ENCODE peak calls at places on chromosomes 5 and 9, in ten cellular contexts. T is ovary, O is left ventricle myocardium inferior, P is AG04450, G is adrenal gland, M is GM23338, W is brain microvascular endothelial cell, C is spleen, X is aorta, Z is thyroid gland. Q is an unnamed sample.

GRCh38 chr9:98795970-98796363 is 388 bp downstream of the ANKS6 start:
- DNase-seq in O (no peak), M (peak), X (peak), Z (peak), C (peak), P (no peak), W (no peak), T (no peak), G (peak), Q (no peak)

GRCh38 chr5:139543423-139543991 is 17.6 kb upstream of the UBE2D2 start:
- DNase-seq in P (no peak), O (peak), T (no peak), C (peak), Z (peak), W (peak), M (peak), G (peak), X (peak), Q (no peak)

GRCh38 chr9:112894699-112895098 is 4.0 kb upstream of the SLC46A2 start:
- DNase-seq in T (no peak), X (no peak), M (no peak), O (no peak), P (no peak), W (no peak), C (no peak), G (peak), Z (no peak), Q (no peak)

GRCh38 chr9:77725820-77726219 is 77.7 kb upstream of the GNA14 start:
- DNase-seq in P (no peak), O (no peak), M (no peak), G (no peak), C (no peak), Z (no peak), T (no peak), W (no peak), X (no peak), Q (no peak)

GRCh38 chr5:173303878-173304590 is 24.2 kb downstream of the STC2 start:
- DNase-seq in Z (no peak), M (peak), X (no peak), G (no peak), P (no peak), C (no peak), W (no peak), O (no peak), T (no peak), Q (no peak)

GRCh38 chr5:154215931-154216330 is 25.4 kb downstream of the GALNT10 start:
- DNase-seq in O (no peak), T (no peak), P (no peak), X (no peak), C (no peak), Z (no peak), G (no peak), M (no peak), W (no peak), Q (no peak)

GRCh38 chr9:69919461-69920061 is 98.9 kb downstream of the CFAP95 start:
- DNase-seq in C (no peak), W (peak), G (peak), P (peak), T (no peak), X (no peak), M (peak), O (no peak), Z (no peak), Q (no peak)

GRCh38 chr9:128587453-128587852 is 35.1 kb downstream of the SPTAN1 start:
- DNase-seq in T (no peak), P (no peak), M (no peak), W (no peak), C (no peak), G (no peak), Z (no peak), O (no peak), X (no peak), Q (no peak)

GRCh38 chr9:72728031-72728770 is 206.8 kb downstream of the TMC1 start:
- DNase-seq in P (no peak), G (no peak), T (no peak), Z (no peak), O (no peak), C (no peak), X (no peak), W (no peak), M (peak), Q (no peak)

GRCh38 chr5:97476852-97477534 is 293.9 kb upstream of the RIOK2 start:
- DNase-seq in X (no peak), Z (no peak), T (no peak), M (no peak), O (no peak), W (no peak), P (no peak), G (no peak), C (no peak), Q (no peak)

GRCh38 chr5:14142856-14143508 is at the start of gene TRIO:
- DNase-seq in O (peak), C (peak), X (peak), Z (peak), T (peak), G (peak), M (peak), W (peak), P (peak), Q (peak)

GRCh38 chr9:136902259-136902821 is 16.0 kb downstream of the TRAF2 start:
- DNase-seq in O (peak), M (no peak), W (peak), G (peak), P (peak), Z (peak), C (peak), T (no peak), X (peak), Q (peak)

GRCh38 chr5:43161244-43161643 is 30.8 kb upstream of the NIM1K start:
- DNase-seq in P (no peak), T (no peak), G (no peak), C (no peak), O (no peak), Z (no peak), X (no peak), M (no peak), W (no peak), Q (no peak)

GRCh38 chr9:127931092-127931881 is 710 bp upstream of the PIP5KL1 start:
- DNase-seq in O (no peak), G (peak), P (no peak), M (peak), W (peak), Z (peak), C (no peak), X (peak), T (no peak), Q (no peak)

GRCh38 chr5:65874241-65874640 is 52.1 kb upstream of the ERBIN start:
- DNase-seq in O (no peak), P (no peak), X (no peak), G (no peak), M (no peak), C (no peak), T (no peak), W (peak), Z (no peak), Q (no peak)

GRCh38 chr5:178590141-178590923 is at the start of gene COL23A1:
- DNase-seq in M (peak), T (no peak), X (peak), P (no peak), Z (peak), G (peak), W (peak), O (peak), C (peak), Q (peak)

GRCh38 chr5:100026601-100027000 is 508.6 kb upstream of the FAM174A start:
- DNase-seq in P (no peak), C (no peak), G (no peak), W (no peak), O (no peak), M (no peak), T (no peak), Z (no peak), X (no peak), Q (no peak)

GRCh38 chr9:114223564-114224246 is 68.4 kb downstream of the COL27A1 start:
- DNase-seq in Z (no peak), T (no peak), O (no peak), M (no peak), P (no peak), G (no peak), X (no peak), W (peak), C (no peak), Q (no peak)

GRCh38 chr5:18305288-18305899 is 671.1 kb downstream of the TAF11L14 start:
- DNase-seq in O (no peak), M (peak), P (peak), X (no peak), G (no peak), C (no peak), T (no peak), W (peak), Z (peak), Q (no peak)

GRCh38 chr9:108636023-108636422 is 219.8 kb downstream of the ACTL7B start:
- DNase-seq in O (no peak), P (no peak), X (no peak), C (no peak), Z (no peak), M (peak), G (no peak), T (no peak), W (no peak), Q (no peak)

GRCh38 chr5:119356384-119357188 is 767 bp downstream of the TNFAIP8 start:
- DNase-seq in P (no peak), M (no peak), C (no peak), X (no peak), T (no peak), W (no peak), Z (no peak), O (no peak), G (no peak), Q (no peak)

GRCh38 chr9:94705162-94705712 is 21.3 kb upstream of the AOPEP start:
- DNase-seq in Z (no peak), W (no peak), O (no peak), G (no peak), P (no peak), X (no peak), M (no peak), C (no peak), T (no peak), Q (no peak)

GRCh38 chr9:107389617-107390071 is 99.9 kb downstream of the KLF4 start:
- DNase-seq in Z (peak), O (peak), C (no peak), W (no peak), G (peak), T (peak), M (no peak), P (no peak), X (peak), Q (peak)

GRCh38 chr5:97624861-97625260 is 441.8 kb upstream of the RIOK2 start:
- DNase-seq in G (no peak), W (no peak), M (no peak), C (no peak), T (no peak), O (no peak), P (no peak), Z (no peak), X (no peak), Q (no peak)

GRCh38 chr9:134600836-134601638 is 40.6 kb upstream of the COL5A1 start:
- DNase-seq in C (no peak), G (no peak), T (no peak), W (no peak), M (no peak), P (no peak), O (no peak), X (no peak), Z (no peak), Q (no peak)

GRCh38 chr9:318646-319045 is 104.0 kb downstream of the DOCK8 start:
- DNase-seq in W (no peak), X (no peak), P (no peak), M (no peak), C (no peak), T (no peak), G (no peak), Z (no peak), O (no peak), Q (no peak)

GRCh38 chr9:114087721-114088120 is 9.6 kb upstream of the AMBP start:
- DNase-seq in C (peak), M (no peak), W (no peak), O (no peak), G (no peak), P (no peak), Z (no peak), T (no peak), X (no peak), Q (no peak)

GRCh38 chr5:114192108-114192507 is 169.8 kb upstream of the KCNN2 start:
- DNase-seq in M (no peak), G (no peak), P (peak), Z (no peak), W (peak), X (no peak), O (no peak), T (no peak), C (no peak), Q (no peak)

GRCh38 chr9:68802525-68803015 is 97.5 kb downstream of the PIP5K1B start:
- DNase-seq in X (no peak), W (no peak), T (no peak), O (no peak), P (no peak), M (no peak), G (no peak), C (no peak), Z (no peak), Q (no peak)

GRCh38 chr5:74575741-74576538 is 64.6 kb downstream of the ENC1 start:
- DNase-seq in T (no peak), W (peak), M (no peak), O (no peak), X (no peak), G (no peak), P (no peak), Z (no peak), C (no peak), Q (no peak)
- H3K27ac ChIP-seq in T (peak), W (peak), M (no peak), O (peak), X (no peak), G (peak), P (no peak), Z (no peak), C (peak), Q (peak)

GRCh38 chr5:6858419-6858818 is 145.2 kb downstream of the TENT4A start:
- DNase-seq in W (no peak), X (no peak), P (no peak), G (peak), Z (no peak), M (no peak), T (no peak), C (no peak), O (no peak), Q (no peak)
- H3K4me3 ChIP-seq in W (no peak), X (no peak), P (no peak), G (no peak), Z (no peak), M (no peak), T (no peak), C (no peak), O (no peak), Q (no peak)

DNA sequence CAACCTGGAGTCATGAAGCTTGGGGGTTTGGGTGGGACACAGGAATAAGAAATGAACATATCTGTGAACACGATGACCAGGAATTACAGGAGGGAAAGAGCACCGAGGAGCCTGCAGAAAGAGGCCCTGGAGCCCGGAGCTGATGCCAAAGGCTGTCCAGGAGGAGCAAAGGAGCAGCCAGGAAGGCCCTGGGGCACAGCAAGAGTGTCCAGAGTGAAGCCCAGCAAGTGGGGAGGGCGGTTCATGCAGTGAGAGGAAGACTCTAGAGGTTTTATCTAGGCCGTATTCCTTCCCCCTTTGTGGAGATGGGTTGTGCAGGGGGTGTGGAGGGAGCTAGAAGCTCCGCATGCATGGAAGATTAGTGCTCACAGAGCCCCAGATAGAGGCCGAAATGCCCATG is 318.4 kb downstream of the GADD45G start:
- DNase-seq in G (no peak), T (no peak), W (no peak), X (no peak), M (no peak), C (no peak), Z (no peak), O (no peak), P (no peak), Q (no peak)
- H3K27ac ChIP-seq in G (peak), T (no peak), W (no peak), X (no peak), M (no peak), C (no peak), Z (no peak), O (no peak), P (no peak), Q (no peak)

DNA sequence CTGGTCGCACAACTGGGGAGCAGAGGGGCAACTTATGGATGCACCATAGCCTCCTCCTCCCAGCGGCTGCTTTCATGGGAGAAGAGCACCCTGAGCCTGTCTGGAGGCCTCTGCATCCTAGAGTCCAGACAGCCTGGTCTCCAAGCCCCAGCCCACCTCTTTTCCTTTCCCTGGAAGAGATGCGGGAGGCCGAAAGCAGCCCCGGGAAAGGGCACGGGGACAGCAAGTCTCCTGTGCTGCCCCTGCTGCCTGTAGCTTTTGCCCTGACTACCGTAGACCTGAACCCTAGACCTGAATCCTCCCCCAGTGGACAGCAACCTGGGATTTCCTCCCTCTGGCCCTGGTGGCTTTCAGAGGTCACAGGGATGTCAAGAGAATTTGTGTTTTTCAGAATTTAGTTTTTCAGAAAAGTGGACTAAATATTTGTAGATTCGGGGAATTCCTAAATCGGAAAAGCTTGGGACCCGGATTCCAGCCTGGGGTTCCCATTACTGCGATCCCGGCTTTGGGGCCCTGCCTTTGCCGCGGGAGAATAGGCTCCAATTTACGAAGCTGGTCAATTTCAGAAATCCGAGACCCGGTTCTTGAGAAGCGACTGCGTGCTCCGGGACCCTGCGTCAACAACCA is 4.3 kb upstream of the PITX1 start:
- DNase-seq in P (no peak), G (no peak), M (peak), T (no peak), W (no peak), Z (no peak), O (no peak), C (no peak), X (no peak), Q (no peak)
- H3K4me3 ChIP-seq in P (no peak), G (no peak), M (peak), T (no peak), W (no peak), Z (no peak), O (no peak), C (no peak), X (no peak), Q (no peak)

GRCh38 chr9:121698627-121699270 is 47.3 kb downstream of the DAB2IP start:
- DNase-seq in O (no peak), C (peak), M (peak), W (no peak), X (no peak), G (no peak), T (peak), P (no peak), Z (peak), Q (peak)

GRCh38 chr9:121700165-121700830 is 48.9 kb downstream of the DAB2IP start:
- DNase-seq in C (peak), M (peak), X (peak), Z (peak), O (peak), W (peak), P (no peak), G (peak), T (peak), Q (peak)

GRCh38 chr9:121701736-121702261 is 50.4 kb downstream of the DAB2IP start:
- DNase-seq in M (no peak), X (no peak), O (no peak), Z (no peak), P (no peak), W (no peak), G (no peak), C (no peak), T (no peak), Q (no peak)

GRCh38 chr9:121699271-121700164 is 48.1 kb downstream of the DAB2IP start:
- DNase-seq in O (peak), P (no peak), X (peak), M (peak), C (peak), W (no peak), T (peak), Z (peak), G (peak), Q (peak)

DNA sequence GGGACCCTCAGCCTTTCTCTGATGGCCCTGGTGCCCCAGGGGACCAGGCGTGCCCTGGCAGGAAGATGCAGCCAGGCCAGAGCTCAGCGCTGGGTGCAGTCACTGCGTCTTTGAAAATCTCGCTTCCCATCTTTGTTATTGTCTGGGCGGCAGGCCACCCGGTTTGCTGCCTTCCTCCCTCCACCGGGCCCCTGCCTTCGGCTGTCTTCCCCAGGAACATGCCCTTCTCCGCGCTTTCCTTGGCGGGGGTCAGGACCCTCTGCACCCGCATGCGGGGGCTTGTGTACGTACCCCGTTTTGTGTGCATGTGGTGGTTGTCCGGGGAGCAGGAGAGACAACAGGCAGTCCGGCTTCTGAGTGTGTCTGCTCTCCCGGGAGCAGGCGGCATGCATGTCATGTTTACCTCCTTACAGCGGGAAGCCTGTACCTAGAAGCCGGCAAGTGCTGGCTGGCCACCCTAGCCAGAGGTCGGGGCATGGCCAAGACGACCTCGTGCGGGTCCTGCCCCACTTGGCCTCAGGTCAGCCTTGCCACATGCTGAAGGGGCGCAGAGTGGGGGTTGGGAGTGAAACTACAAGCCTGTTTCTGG is 49.5 kb downstream of the DAB2IP start:
- DNase-seq in X (no peak), M (no peak), P (no peak), W (no peak), G (no peak), Z (peak), C (no peak), O (peak), T (no peak), Q (no peak)
- H3K27ac ChIP-seq in X (no peak), M (no peak), P (no peak), W (no peak), G (peak), Z (peak), C (peak), O (peak), T (peak), Q (peak)

GRCh38 chr5:72818866-72819534 is 2.5 kb downstream of the TNPO1 start:
- DNase-seq in C (peak), O (peak), P (no peak), T (peak), G (peak), Z (peak), W (peak), X (peak), M (peak), Q (peak)
- H3K4me3 ChIP-seq in C (no peak), O (peak), P (peak), T (no peak), G (no peak), Z (peak), W (peak), X (no peak), M (peak), Q (no peak)

DNA sequence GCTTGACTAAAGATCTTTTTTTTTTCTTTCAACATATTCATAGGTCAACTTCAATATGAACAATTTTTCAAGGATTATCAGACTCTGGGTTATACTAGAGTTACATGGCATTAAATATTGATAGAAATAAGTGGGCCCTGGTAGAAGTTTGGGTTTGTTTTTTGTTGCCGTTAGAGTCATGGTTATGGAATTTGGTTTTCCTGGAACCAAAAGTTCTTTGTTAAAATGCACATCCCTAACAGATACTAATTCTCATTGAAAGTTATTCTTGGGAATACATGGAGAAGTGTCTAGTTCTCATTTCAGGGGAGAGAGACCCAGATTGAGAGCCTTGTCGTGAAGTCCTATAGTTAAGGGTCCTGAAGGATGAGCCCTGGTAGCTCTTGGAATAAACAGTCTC is 124.9 kb downstream of the FGF1 start:
- DNase-seq in X (no peak), P (no peak), C (no peak), Z (no peak), W (no peak), T (no peak), O (no peak), M (no peak), G (no peak), Q (no peak)
- H3K27ac ChIP-seq in X (peak), P (no peak), C (no peak), Z (no peak), W (no peak), T (no peak), O (no peak), M (no peak), G (no peak), Q (no peak)

GRCh38 chr9:86096382-86096781 is 3.0 kb downstream of the GOLM1 start:
- DNase-seq in W (peak), X (no peak), G (peak), Z (no peak), T (no peak), O (no peak), M (no peak), P (no peak), C (no peak), Q (no peak)

GRCh38 chr9:86099695-86100364 is 472 bp upstream of the GOLM1 start:
- DNase-seq in O (peak), G (peak), C (no peak), X (peak), P (no peak), Z (peak), T (peak), M (peak), W (peak), Q (peak)

GRCh38 chr9:86098793-86099694 is at the start of gene GOLM1:
- DNase-seq in C (peak), G (peak), Z (peak), P (no peak), M (peak), W (peak), O (peak), X (peak), T (peak), Q (peak)

GRCh38 chr9:86093788-86094555 is 5.4 kb downstream of the GOLM1 start:
- DNase-seq in M (peak), T (no peak), W (peak), O (no peak), G (peak), P (no peak), Z (no peak), C (no peak), X (no peak), Q (no peak)

GRCh38 chr9:86097510-86098224 is 1.7 kb downstream of the GOLM1 start:
- DNase-seq in O (no peak), X (no peak), G (no peak), P (no peak), Z (no peak), W (no peak), M (peak), C (no peak), T (no peak), Q (no peak)
- H3K4me3 ChIP-seq in O (no peak), X (no peak), G (no peak), P (peak), Z (no peak), W (peak), M (peak), C (peak), T (no peak), Q (no peak)

Q was measured in uterus.